ENCODE peak calls at places on chromosomes 3 and 15, in ten cellular contexts. O, H, X, F, Z, Y, Q, I, R and M are unnamed samples.

GRCh38 chr3:112967828-112968227 is 7.1 kb downstream of the CD200R1 start:
- DNase-seq in H (no peak), I (no peak), O (no peak), F (no peak), Y (no peak), Z (no peak), R (no peak), X (no peak), Q (no peak), M (no peak)

GRCh38 chr15:69119016-69119415 is 41.4 kb upstream of the GLCE start:
- DNase-seq in H (peak; percentile 49), I (no peak), O (no peak), R (no peak), Y (no peak), Q (no peak), X (no peak), F (no peak), Z (no peak), M (no peak)

GRCh38 chr3:81891496-81891895 is 130.1 kb upstream of the GBE1 start:
- DNase-seq in O (no peak), X (no peak), H (no peak), R (no peak), F (no peak), I (peak; percentile 45), Q (no peak), Y (no peak), Z (no peak), M (no peak)

GRCh38 chr3:172869797-172870518 is 119.4 kb downstream of the ECT2 start:
- DNase-seq in Q (no peak), H (peak; percentile 66), Y (no peak), X (no peak), R (no peak), I (no peak), Z (no peak), F (no peak), O (no peak), M (no peak)

GRCh38 chr3:195182470-195182795 is 88.5 kb downstream of the XXYLT1 start:
- DNase-seq in X (no peak), O (no peak), H (no peak), F (no peak), Q (peak; percentile 56), I (no peak), Z (peak; percentile 15), R (peak; percentile 83), Y (no peak), M (no peak)

GRCh38 chr3:160108357-160108756 is 116.9 kb upstream of the C3orf80 start:
- DNase-seq in Y (no peak), O (no peak), I (no peak), F (no peak), Z (no peak), H (no peak), Q (no peak), X (no peak), R (no peak), M (no peak)

GRCh38 chr3:187669675-187670504 is at the start of gene SST:
- DNase-seq in H (peak; percentile 40), X (no peak), Q (peak; percentile 4), R (peak; percentile 70), O (peak; percentile 76), I (peak; percentile 82), F (peak; percentile 21), Z (peak; percentile 44), Y (no peak), M (peak; percentile 38)

GRCh38 chr3:151925876-151926275 is 52.4 kb downstream of the SUCNR1 start:
- DNase-seq in O (no peak), R (peak; percentile 88), Z (no peak), X (no peak), I (no peak), Q (peak; percentile 55), F (no peak), H (no peak), Y (no peak), M (peak; percentile 85)

GRCh38 chr3:159637895-159638542 is 350.6 kb upstream of the IL12A start:
- DNase-seq in H (no peak), F (no peak), Q (no peak), Y (no peak), O (no peak), Z (no peak), R (peak; percentile 63), I (no peak), X (no peak), M (peak; percentile 22)